ENCODE peak calls at places on chromosomes 2 and 18, in four cellular contexts. One of them, this sample, is unnamed.

GRCh38 chr2:241858206-241859016 is at the start of gene PDCD1:
- DNase-seq in Peyer's patch: peak; percentile 83
- DNase-seq in tibial artery: peak; percentile 67
- DNase-seq in IMR-90: no peak
- DNase-seq in this sample: peak; percentile 25

GRCh38 chr18:63087421-63088230 is 231.9 kb downstream of the BCL2 start:
- DNase-seq in Peyer's patch: no peak
- DNase-seq in tibial artery: no peak
- DNase-seq in IMR-90: no peak
- DNase-seq in this sample: no peak

GRCh38 chr18:48218285-48219022 is 190.7 kb downstream of the ZBTB7C start:
- DNase-seq in Peyer's patch: no peak
- DNase-seq in tibial artery: no peak
- DNase-seq in IMR-90: no peak
- DNase-seq in this sample: no peak

GRCh38 chr2:85886585-85886984 is 2.2 kb downstream of the ST3GAL5 start:
- DNase-seq in Peyer's patch: peak; percentile 62
- DNase-seq in tibial artery: peak; percentile 83
- DNase-seq in IMR-90: peak; percentile 99
- DNase-seq in this sample: peak; percentile 32

GRCh38 chr2:15801439-15801838 is 138.9 kb upstream of the MYCN start:
- DNase-seq in Peyer's patch: no peak
- DNase-seq in tibial artery: no peak
- DNase-seq in IMR-90: no peak
- DNase-seq in this sample: no peak

GRCh38 chr2:63856302-63856600 is 14.6 kb downstream of the UGP2 start:
- DNase-seq in Peyer's patch: peak; percentile 65
- DNase-seq in tibial artery: no peak
- DNase-seq in IMR-90: no peak
- DNase-seq in this sample: no peak

GRCh38 chr2:217049376-217049775 is 189.5 kb upstream of the TNP1 start:
- DNase-seq in Peyer's patch: no peak
- DNase-seq in tibial artery: no peak
- DNase-seq in IMR-90: no peak
- DNase-seq in this sample: no peak

GRCh38 chr2:156538083-156538504 is 101.9 kb downstream of the GPD2 start:
- DNase-seq in Peyer's patch: no peak
- DNase-seq in tibial artery: no peak
- DNase-seq in IMR-90: peak; percentile 4
- DNase-seq in this sample: no peak

GRCh38 chr2:8906208-8906607 is 68.8 kb upstream of the KIDINS220 start:
- DNase-seq in Peyer's patch: peak; percentile 51
- DNase-seq in tibial artery: no peak
- DNase-seq in IMR-90: peak; percentile 45
- DNase-seq in this sample: no peak

GRCh38 chr18:78525364-78526111 is 454.1 kb upstream of the SALL3 start:
- DNase-seq in Peyer's patch: no peak
- DNase-seq in tibial artery: no peak
- DNase-seq in IMR-90: peak; percentile 1
- DNase-seq in this sample: no peak

GRCh38 chr18:4639628-4640310 is 184.7 kb upstream of the DLGAP1 start:
- DNase-seq in Peyer's patch: no peak
- DNase-seq in tibial artery: no peak
- DNase-seq in IMR-90: no peak
- DNase-seq in this sample: no peak

GRCh38 chr18:50880108-50880465 is 1.2 kb downstream of the ME2 start:
- DNase-seq in Peyer's patch: no peak
- DNase-seq in tibial artery: no peak
- DNase-seq in IMR-90: no peak
- DNase-seq in this sample: no peak

GRCh38 chr2:188983427-188984101 is 9.4 kb downstream of the COL3A1 start:
- DNase-seq in Peyer's patch: no peak
- DNase-seq in tibial artery: no peak
- DNase-seq in IMR-90: peak; percentile 78
- DNase-seq in this sample: no peak

GRCh38 chr2:71592181-71592711 is 138.9 kb downstream of the DYSF start:
- DNase-seq in Peyer's patch: no peak
- DNase-seq in tibial artery: no peak
- DNase-seq in IMR-90: no peak
- DNase-seq in this sample: no peak

GRCh38 chr2:1041012-1041805 is 90.6 kb downstream of the SNTG2 start:
- DNase-seq in Peyer's patch: no peak
- DNase-seq in tibial artery: no peak
- DNase-seq in IMR-90: no peak
- DNase-seq in this sample: no peak

GRCh38 chr2:127672341-127673303 is 2.7 kb downstream of the LIMS2 start:
- DNase-seq in Peyer's patch: peak; percentile 42
- DNase-seq in tibial artery: peak; percentile 81
- DNase-seq in IMR-90: no peak
- DNase-seq in this sample: peak; percentile 33

GRCh38 chr2:215920244-215921100 is 92.9 kb downstream of the MREG start:
- DNase-seq in Peyer's patch: peak; percentile 79
- DNase-seq in tibial artery: peak; percentile 83
- DNase-seq in IMR-90: peak; percentile 87
- DNase-seq in this sample: peak; percentile 32

GRCh38 chr18:12659904-12660605 is 2.1 kb upstream of the SPIRE1 start:
- DNase-seq in Peyer's patch: peak; percentile 66
- DNase-seq in tibial artery: no peak
- DNase-seq in IMR-90: peak; percentile 70
- DNase-seq in this sample: no peak

GRCh38 chr2:231227309-231228162 is 29.1 kb downstream of the ARMC9 start:
- DNase-seq in Peyer's patch: peak; percentile 84
- DNase-seq in tibial artery: peak; percentile 73
- DNase-seq in IMR-90: peak; percentile 79
- DNase-seq in this sample: peak; percentile 68

GRCh38 chr18:53541924-53542323 is 682.5 kb downstream of the MBD2 start:
- DNase-seq in Peyer's patch: no peak
- DNase-seq in tibial artery: no peak
- DNase-seq in IMR-90: no peak
- DNase-seq in this sample: no peak

GRCh38 chr2:152453129-152453642 is 118.2 kb downstream of the FMNL2 start:
- DNase-seq in Peyer's patch: no peak
- DNase-seq in tibial artery: no peak
- DNase-seq in IMR-90: peak; percentile 13
- DNase-seq in this sample: no peak

GRCh38 chr2:67259581-67260347 is 137.4 kb upstream of the ETAA1 start:
- DNase-seq in Peyer's patch: no peak
- DNase-seq in tibial artery: no peak
- DNase-seq in IMR-90: peak; percentile 94
- DNase-seq in this sample: peak; percentile 29

GRCh38 chr2:69755862-69756467 is 14.0 kb downstream of the ANXA4 start:
- DNase-seq in Peyer's patch: no peak
- DNase-seq in tibial artery: no peak
- DNase-seq in IMR-90: peak; percentile 60
- DNase-seq in this sample: no peak

GRCh38 chr2:207662203-207662602 is 37.0 kb upstream of the METTL21A start:
- DNase-seq in Peyer's patch: peak; percentile 75
- DNase-seq in tibial artery: no peak
- DNase-seq in IMR-90: no peak
- DNase-seq in this sample: no peak

GRCh38 chr2:96952976-96953610 is 33.3 kb downstream of the FAM178B start:
- DNase-seq in Peyer's patch: no peak
- DNase-seq in tibial artery: peak; percentile 71
- DNase-seq in IMR-90: peak; percentile 42
- DNase-seq in this sample: no peak

GRCh38 chr2:32119161-32119560 is 46.5 kb upstream of the SLC30A6 start:
- DNase-seq in Peyer's patch: no peak
- DNase-seq in tibial artery: no peak
- DNase-seq in IMR-90: no peak
- DNase-seq in this sample: no peak

GRCh38 chr18:59996370-59996966 is 96.7 kb downstream of the PMAIP1 start:
- DNase-seq in Peyer's patch: peak; percentile 64
- DNase-seq in tibial artery: no peak
- DNase-seq in IMR-90: peak; percentile 57
- DNase-seq in this sample: no peak

GRCh38 chr2:37456479-37456878 is 112.0 kb downstream of the QPCT start:
- DNase-seq in Peyer's patch: peak; percentile 66
- DNase-seq in tibial artery: no peak
- DNase-seq in IMR-90: no peak
- DNase-seq in this sample: no peak

GRCh38 chr18:54931152-54931551 is 28.1 kb downstream of the CCDC68 start:
- DNase-seq in Peyer's patch: no peak
- DNase-seq in tibial artery: no peak
- DNase-seq in IMR-90: no peak
- DNase-seq in this sample: no peak

GRCh38 chr2:122516775-122517174 is 761.3 kb downstream of the TSN start:
- DNase-seq in Peyer's patch: no peak
- DNase-seq in tibial artery: no peak
- DNase-seq in IMR-90: no peak
- DNase-seq in this sample: no peak
- H3K27ac ChIP-seq in Peyer's patch: no peak overlapping the region
- H3K27ac ChIP-seq in tibial artery: no peak overlapping the region
- H3K27ac ChIP-seq in IMR-90: no peak overlapping the region
- H3K27ac ChIP-seq in this sample: no peak overlapping the region

GRCh38 chr2:213137064-213137463 is 14.3 kb downstream of the IKZF2 start:
- DNase-seq in Peyer's patch: no peak
- DNase-seq in tibial artery: no peak
- DNase-seq in IMR-90: no peak
- DNase-seq in this sample: no peak
- H3K4me3 ChIP-seq in Peyer's patch: no peak overlapping the region
- H3K4me3 ChIP-seq in tibial artery: no peak overlapping the region
- H3K4me3 ChIP-seq in IMR-90: no peak overlapping the region
- H3K4me3 ChIP-seq in this sample: no peak overlapping the region

DNA sequence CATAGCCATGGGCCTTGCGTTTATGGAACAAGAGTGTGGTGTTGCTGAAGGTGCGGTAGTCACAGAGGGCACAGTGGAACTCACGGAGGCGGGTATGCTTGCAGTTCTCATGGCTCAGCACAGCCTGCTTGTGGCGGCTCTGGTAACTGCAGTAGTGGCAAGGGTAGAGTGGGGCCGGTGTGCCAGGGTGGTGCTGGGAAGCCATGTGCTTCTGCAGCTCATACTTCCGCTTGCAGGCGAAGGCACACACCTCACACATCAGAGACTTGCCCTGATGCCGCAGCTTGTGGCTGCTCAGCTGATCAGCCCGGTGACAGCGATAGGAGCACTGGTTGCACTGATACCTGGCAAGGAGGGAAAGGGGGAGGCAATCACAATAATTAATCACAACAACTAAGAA is 14.7 kb downstream of the ZNF142 start:
- DNase-seq in Peyer's patch: no peak
- DNase-seq in tibial artery: no peak
- DNase-seq in IMR-90: no peak
- DNase-seq in this sample: no peak
- TF ChIP-seq CTCF in Peyer's patch: no peak
- TF ChIP-seq CTCF in tibial artery: no peak
- TF ChIP-seq CTCF in IMR-90: no peak
- TF ChIP-seq CTCF in this sample: no peak

GRCh38 chr2:177252808-177253531 is 11.6 kb downstream of the NFE2L2 start:
- DNase-seq in Peyer's patch: no peak
- DNase-seq in tibial artery: no peak
- DNase-seq in IMR-90: no peak
- DNase-seq in this sample: no peak
- H3K27ac ChIP-seq in Peyer's patch: peak overlapping the region; percentile 68
- H3K27ac ChIP-seq in tibial artery: peak overlapping the region; percentile 26
- H3K27ac ChIP-seq in IMR-90: no peak overlapping the region
- H3K27ac ChIP-seq in this sample: peak overlapping the region; percentile 66

DNA sequence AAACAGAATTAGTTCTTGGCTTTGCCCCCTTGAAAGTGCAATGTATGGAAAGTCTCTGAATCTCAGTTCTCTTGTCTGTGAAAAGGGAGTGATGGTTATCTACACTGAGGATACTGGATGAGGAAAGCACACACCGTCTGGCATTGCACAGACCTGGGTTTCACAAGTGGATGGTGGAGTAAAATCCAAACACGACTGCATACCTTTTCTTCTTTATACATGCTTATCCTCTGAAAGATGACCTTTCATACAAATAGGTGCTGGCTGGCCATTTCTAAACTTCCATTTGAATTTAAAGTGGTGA is 4.2 kb downstream of the CXCR4 start:
- DNase-seq in Peyer's patch: no peak
- DNase-seq in tibial artery: no peak
- DNase-seq in IMR-90: no peak
- DNase-seq in this sample: no peak
- H3K4me3 ChIP-seq in Peyer's patch: no peak overlapping the region
- H3K4me3 ChIP-seq in tibial artery: no peak overlapping the region
- H3K4me3 ChIP-seq in IMR-90: no peak overlapping the region
- H3K4me3 ChIP-seq in this sample: no peak overlapping the region

DNA sequence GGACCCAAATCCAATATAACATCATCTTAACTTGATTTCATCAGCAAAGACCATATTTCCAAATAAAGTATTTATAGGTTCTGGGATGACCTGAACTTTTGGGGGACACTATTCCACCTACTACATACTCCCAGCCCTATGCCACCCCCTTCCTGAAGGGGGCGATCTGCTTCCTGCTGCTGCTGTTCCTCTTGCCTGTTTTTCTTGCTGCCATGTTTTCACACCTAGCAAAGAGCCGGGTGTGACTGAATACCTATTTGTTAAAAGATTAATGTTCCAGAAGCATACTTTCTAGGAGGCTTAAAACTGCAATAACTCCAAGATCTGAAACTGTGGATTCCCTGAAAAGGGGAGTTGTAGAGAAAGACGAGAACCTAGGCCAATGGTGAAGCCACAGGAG is 89.7 kb downstream of the ICOS start:
- DNase-seq in Peyer's patch: no peak
- DNase-seq in tibial artery: no peak
- DNase-seq in IMR-90: no peak
- DNase-seq in this sample: no peak
- TF ChIP-seq CTCF in Peyer's patch: no peak
- TF ChIP-seq CTCF in tibial artery: no peak
- TF ChIP-seq CTCF in IMR-90: no peak
- TF ChIP-seq CTCF in this sample: no peak

DNA sequence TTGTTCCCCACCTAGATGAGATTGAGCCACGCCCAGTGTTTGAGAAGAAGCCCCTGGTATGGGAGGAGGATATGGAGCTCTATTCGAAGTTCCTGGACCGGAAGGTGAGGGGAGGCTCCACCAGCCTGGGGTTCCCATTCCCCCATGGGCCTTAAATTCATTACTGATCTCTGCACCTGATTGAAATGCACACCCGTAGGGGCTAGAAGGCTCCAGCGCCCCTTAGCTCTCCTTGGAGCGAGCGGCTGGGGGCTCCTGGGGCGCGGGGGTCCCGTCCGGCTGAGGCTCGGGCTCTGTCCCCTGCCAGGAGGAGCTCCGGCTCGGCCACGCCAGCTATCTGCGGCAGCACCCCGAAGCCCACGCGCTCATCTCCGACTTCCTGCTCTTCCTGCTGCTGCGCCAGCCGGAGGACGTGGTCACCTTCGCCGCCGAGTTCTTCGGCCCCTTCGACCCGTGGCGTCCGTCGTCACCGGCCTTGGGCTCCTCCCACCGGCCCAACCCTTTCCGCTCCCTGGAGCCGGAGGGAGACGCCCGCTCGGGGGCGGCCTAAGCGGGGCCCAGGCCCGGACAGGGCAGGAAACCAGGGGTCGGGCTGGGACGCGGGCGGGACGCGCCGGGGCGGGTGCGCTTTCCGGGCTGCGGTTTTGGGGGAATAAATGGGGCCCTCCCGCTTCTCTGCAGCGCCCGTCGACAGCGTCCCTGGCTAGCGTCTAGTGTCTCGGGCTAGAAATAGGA is 10.9 kb downstream of the CATIP start:
- DNase-seq in Peyer's patch: peak; percentile 95
- DNase-seq in tibial artery: peak; percentile 94
- DNase-seq in IMR-90: peak; percentile 32
- DNase-seq in this sample: peak; percentile 92
- H3K27ac ChIP-seq in Peyer's patch: peak overlapping the region; percentile 88
- H3K27ac ChIP-seq in tibial artery: peak overlapping the region; percentile 79
- H3K27ac ChIP-seq in IMR-90: no peak overlapping the region
- H3K27ac ChIP-seq in this sample: peak overlapping the region; percentile 89

GRCh38 chr2:68734176-68734575 is 435 bp upstream of the ARHGAP25 start:
- DNase-seq in Peyer's patch: no peak
- DNase-seq in tibial artery: no peak
- DNase-seq in IMR-90: no peak
- DNase-seq in this sample: no peak
- H3K4me3 ChIP-seq in Peyer's patch: peak overlapping the region; percentile 41
- H3K4me3 ChIP-seq in tibial artery: no peak overlapping the region
- H3K4me3 ChIP-seq in IMR-90: no peak overlapping the region
- H3K4me3 ChIP-seq in this sample: no peak overlapping the region

This sample was measured in heart right ventricle.